ENCODE peak calls at places on chromosomes 6 and 20, in ten cellular contexts. One of them, this sample, is unnamed.

GRCh38 chr20:10784337-10785183 is 110.8 kb upstream of the JAG1 start:
- DNase-seq in heart left ventricle: no peak
- DNase-seq in mammary epithelial cell: no peak
- DNase-seq in kidney epithelial cell: no peak
- DNase-seq in SK-N-SH: no peak
- DNase-seq in CD8-positive, alpha-beta T cell: no peak
- DNase-seq in lower lobe of right lung: no peak
- DNase-seq in neural progenitor cell: no peak
- DNase-seq in cardiac fibroblast: no peak
- DNase-seq in type B pancreatic cell: no peak
- DNase-seq in this sample: no peak

GRCh38 chr6:80163754-80164187 is 57.3 kb downstream of the BCKDHB start:
- DNase-seq in kidney epithelial cell: peak; percentile 47
- DNase-seq in type B pancreatic cell: no peak
- DNase-seq in CD8-positive, alpha-beta T cell: no peak
- DNase-seq in heart left ventricle: no peak
- DNase-seq in cardiac fibroblast: peak; percentile 43
- DNase-seq in SK-N-SH: no peak
- DNase-seq in neural progenitor cell: no peak
- DNase-seq in lower lobe of right lung: no peak
- DNase-seq in mammary epithelial cell: peak; percentile 91
- DNase-seq in this sample: no peak

GRCh38 chr20:57656252-57656820 is 36.1 kb upstream of the ZBP1 start:
- DNase-seq in SK-N-SH: peak; percentile 11
- DNase-seq in lower lobe of right lung: peak; percentile 40
- DNase-seq in CD8-positive, alpha-beta T cell: no peak
- DNase-seq in kidney epithelial cell: no peak
- DNase-seq in cardiac fibroblast: no peak
- DNase-seq in mammary epithelial cell: no peak
- DNase-seq in heart left ventricle: peak; percentile 27
- DNase-seq in neural progenitor cell: no peak
- DNase-seq in type B pancreatic cell: peak; percentile 55
- DNase-seq in this sample: peak; percentile 81

GRCh38 chr6:169326067-169326799 is 72.6 kb upstream of the THBS2 start:
- DNase-seq in lower lobe of right lung: no peak
- DNase-seq in CD8-positive, alpha-beta T cell: no peak
- DNase-seq in type B pancreatic cell: no peak
- DNase-seq in heart left ventricle: no peak
- DNase-seq in kidney epithelial cell: no peak
- DNase-seq in mammary epithelial cell: peak; percentile 52
- DNase-seq in neural progenitor cell: peak; percentile 69
- DNase-seq in SK-N-SH: peak; percentile 33
- DNase-seq in cardiac fibroblast: peak; percentile 62
- DNase-seq in this sample: no peak

GRCh38 chr6:104855507-104855906 is 4.2 kb downstream of the HACE1 start:
- DNase-seq in lower lobe of right lung: no peak
- DNase-seq in CD8-positive, alpha-beta T cell: no peak
- DNase-seq in neural progenitor cell: no peak
- DNase-seq in kidney epithelial cell: no peak
- DNase-seq in cardiac fibroblast: peak; percentile 13
- DNase-seq in type B pancreatic cell: no peak
- DNase-seq in mammary epithelial cell: peak; percentile 26
- DNase-seq in heart left ventricle: no peak
- DNase-seq in SK-N-SH: no peak
- DNase-seq in this sample: no peak

GRCh38 chr6:32945106-32945761 is 4.4 kb upstream of the HLA-DMB start:
- DNase-seq in SK-N-SH: no peak
- DNase-seq in cardiac fibroblast: no peak
- DNase-seq in neural progenitor cell: no peak
- DNase-seq in CD8-positive, alpha-beta T cell: peak; percentile 63
- DNase-seq in mammary epithelial cell: no peak
- DNase-seq in type B pancreatic cell: no peak
- DNase-seq in lower lobe of right lung: no peak
- DNase-seq in heart left ventricle: no peak
- DNase-seq in kidney epithelial cell: no peak
- DNase-seq in this sample: no peak

GRCh38 chr6:95545226-95545625 is 32.1 kb upstream of the MANEA start:
- DNase-seq in neural progenitor cell: no peak
- DNase-seq in lower lobe of right lung: no peak
- DNase-seq in type B pancreatic cell: no peak
- DNase-seq in heart left ventricle: peak; percentile 22
- DNase-seq in SK-N-SH: no peak
- DNase-seq in mammary epithelial cell: no peak
- DNase-seq in kidney epithelial cell: no peak
- DNase-seq in CD8-positive, alpha-beta T cell: no peak
- DNase-seq in cardiac fibroblast: peak; percentile 51
- DNase-seq in this sample: no peak

GRCh38 chr20:35821807-35822242 is 50.0 kb downstream of the PHF20 start:
- DNase-seq in mammary epithelial cell: peak; percentile 32
- DNase-seq in kidney epithelial cell: no peak
- DNase-seq in lower lobe of right lung: no peak
- DNase-seq in heart left ventricle: no peak
- DNase-seq in cardiac fibroblast: peak; percentile 65
- DNase-seq in type B pancreatic cell: no peak
- DNase-seq in SK-N-SH: no peak
- DNase-seq in CD8-positive, alpha-beta T cell: no peak
- DNase-seq in neural progenitor cell: no peak
- DNase-seq in this sample: no peak

GRCh38 chr6:167791036-167791779 is 35.5 kb upstream of the AFDN start:
- DNase-seq in cardiac fibroblast: peak; percentile 26
- DNase-seq in kidney epithelial cell: peak; percentile 23
- DNase-seq in neural progenitor cell: no peak
- DNase-seq in SK-N-SH: no peak
- DNase-seq in type B pancreatic cell: peak; percentile 54
- DNase-seq in heart left ventricle: no peak
- DNase-seq in mammary epithelial cell: peak; percentile 71
- DNase-seq in lower lobe of right lung: no peak
- DNase-seq in CD8-positive, alpha-beta T cell: no peak
- DNase-seq in this sample: peak; percentile 72

GRCh38 chr20:1802385-1803215 is 92.6 kb upstream of the SIRPA start:
- DNase-seq in neural progenitor cell: peak; percentile 90
- DNase-seq in type B pancreatic cell: peak; percentile 72
- DNase-seq in SK-N-SH: peak; percentile 87
- DNase-seq in CD8-positive, alpha-beta T cell: peak; percentile 33
- DNase-seq in heart left ventricle: peak; percentile 71
- DNase-seq in cardiac fibroblast: peak; percentile 79
- DNase-seq in mammary epithelial cell: peak; percentile 52
- DNase-seq in kidney epithelial cell: no peak
- DNase-seq in lower lobe of right lung: peak; percentile 84
- DNase-seq in this sample: peak; percentile 84

GRCh38 chr6:14661188-14661587 is 543.6 kb downstream of the CD83 start:
- DNase-seq in cardiac fibroblast: no peak
- DNase-seq in neural progenitor cell: no peak
- DNase-seq in SK-N-SH: no peak
- DNase-seq in mammary epithelial cell: peak; percentile 25
- DNase-seq in heart left ventricle: no peak
- DNase-seq in lower lobe of right lung: no peak
- DNase-seq in kidney epithelial cell: no peak
- DNase-seq in type B pancreatic cell: no peak
- DNase-seq in CD8-positive, alpha-beta T cell: peak; percentile 53
- DNase-seq in this sample: no peak

GRCh38 chr6:44086931-44087574 is 40.2 kb downstream of the MRPL14 start:
- DNase-seq in CD8-positive, alpha-beta T cell: no peak
- DNase-seq in mammary epithelial cell: no peak
- DNase-seq in lower lobe of right lung: peak; percentile 71
- DNase-seq in heart left ventricle: peak; percentile 67
- DNase-seq in type B pancreatic cell: no peak
- DNase-seq in cardiac fibroblast: peak; percentile 52
- DNase-seq in neural progenitor cell: no peak
- DNase-seq in kidney epithelial cell: no peak
- DNase-seq in SK-N-SH: peak; percentile 80
- DNase-seq in this sample: no peak

GRCh38 chr20:62557425-62557824 is 81.6 kb upstream of the GATA5 start:
- DNase-seq in type B pancreatic cell: no peak
- DNase-seq in neural progenitor cell: no peak
- DNase-seq in heart left ventricle: no peak
- DNase-seq in kidney epithelial cell: no peak
- DNase-seq in cardiac fibroblast: no peak
- DNase-seq in lower lobe of right lung: no peak
- DNase-seq in mammary epithelial cell: peak; percentile 12
- DNase-seq in SK-N-SH: no peak
- DNase-seq in CD8-positive, alpha-beta T cell: no peak
- DNase-seq in this sample: no peak

GRCh38 chr6:89311853-89312531 is 3.1 kb downstream of the GABRR2 start:
- DNase-seq in cardiac fibroblast: peak; percentile 88
- DNase-seq in kidney epithelial cell: no peak
- DNase-seq in CD8-positive, alpha-beta T cell: no peak
- DNase-seq in SK-N-SH: no peak
- DNase-seq in mammary epithelial cell: no peak
- DNase-seq in heart left ventricle: peak; percentile 68
- DNase-seq in neural progenitor cell: peak; percentile 83
- DNase-seq in lower lobe of right lung: peak; percentile 78
- DNase-seq in type B pancreatic cell: no peak
- DNase-seq in this sample: no peak

GRCh38 chr6:22737331-22737730 is 168.0 kb downstream of the HDGFL1 start:
- DNase-seq in mammary epithelial cell: peak; percentile 17
- DNase-seq in neural progenitor cell: peak; percentile 79
- DNase-seq in heart left ventricle: peak; percentile 57
- DNase-seq in kidney epithelial cell: no peak
- DNase-seq in cardiac fibroblast: peak; percentile 62
- DNase-seq in type B pancreatic cell: peak; percentile 67
- DNase-seq in CD8-positive, alpha-beta T cell: no peak
- DNase-seq in SK-N-SH: no peak
- DNase-seq in lower lobe of right lung: no peak
- DNase-seq in this sample: no peak

GRCh38 chr6:154448448-154449096 is 61.9 kb downstream of the CNKSR3 start:
- DNase-seq in CD8-positive, alpha-beta T cell: no peak
- DNase-seq in lower lobe of right lung: no peak
- DNase-seq in neural progenitor cell: no peak
- DNase-seq in mammary epithelial cell: no peak
- DNase-seq in type B pancreatic cell: no peak
- DNase-seq in cardiac fibroblast: peak; percentile 81
- DNase-seq in kidney epithelial cell: no peak
- DNase-seq in heart left ventricle: no peak
- DNase-seq in SK-N-SH: peak; percentile 78
- DNase-seq in this sample: no peak
- TF ChIP-seq CTCF in CD8-positive, alpha-beta T cell: no peak
- TF ChIP-seq CTCF in lower lobe of right lung: peak; percentile 22
- TF ChIP-seq CTCF in neural progenitor cell: peak; percentile 13
- TF ChIP-seq CTCF in mammary epithelial cell: no peak
- TF ChIP-seq CTCF in type B pancreatic cell: peak; percentile 67
- TF ChIP-seq CTCF in cardiac fibroblast: peak; percentile 27
- TF ChIP-seq CTCF in kidney epithelial cell: no peak
- TF ChIP-seq CTCF in heart left ventricle: peak; percentile 27
- TF ChIP-seq CTCF in SK-N-SH: peak; percentile 46
- TF ChIP-seq CTCF in this sample: no peak

DNA sequence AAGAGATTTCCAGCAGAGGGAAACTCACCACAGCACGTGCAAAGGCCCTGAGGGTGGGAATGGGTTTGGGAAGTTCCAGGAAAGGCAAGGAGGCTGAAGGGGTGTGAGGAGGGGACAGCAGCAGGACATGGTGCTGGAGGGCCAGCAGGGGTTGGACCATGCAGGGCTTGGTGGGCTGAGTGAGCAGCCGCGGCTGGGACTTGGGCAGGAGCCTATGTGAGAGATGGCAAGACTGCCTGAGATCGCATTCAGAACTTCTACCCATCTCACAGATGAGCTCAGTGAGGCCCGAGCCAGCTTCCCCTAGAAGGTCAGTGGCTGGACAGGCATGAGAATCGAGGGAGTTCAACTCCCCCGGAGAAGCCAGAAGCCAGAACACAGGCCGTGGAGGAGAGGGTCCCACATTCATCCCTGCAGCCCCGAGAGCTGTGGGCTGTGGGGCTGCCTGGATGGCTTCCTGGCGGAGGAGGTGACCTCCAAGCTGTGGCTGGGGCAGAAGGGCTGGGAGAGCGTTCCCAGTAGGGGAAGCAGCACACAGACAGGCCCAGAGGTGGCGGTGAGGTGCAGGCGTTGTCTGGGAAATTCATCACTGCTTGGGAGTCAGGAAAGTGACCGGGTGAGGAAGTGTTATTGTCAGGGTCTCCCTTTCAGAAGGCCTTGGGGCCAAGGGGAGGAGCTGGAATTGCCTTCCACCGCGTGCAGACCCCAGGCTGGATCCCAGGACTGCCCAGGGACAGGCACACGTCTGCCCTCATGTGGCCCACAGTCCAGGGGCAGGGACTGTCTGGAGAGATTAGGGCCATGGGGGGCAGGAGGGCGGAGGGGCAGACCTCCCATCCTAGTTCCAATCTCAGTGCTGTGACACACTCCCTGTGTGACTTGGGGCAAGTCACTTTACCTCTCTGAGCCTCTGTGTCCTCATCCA is 103.8 kb downstream of the CEBPB start:
- DNase-seq in kidney epithelial cell: no peak
- DNase-seq in CD8-positive, alpha-beta T cell: no peak
- DNase-seq in cardiac fibroblast: peak; percentile 20
- DNase-seq in mammary epithelial cell: no peak
- DNase-seq in SK-N-SH: no peak
- DNase-seq in neural progenitor cell: no peak
- DNase-seq in lower lobe of right lung: no peak
- DNase-seq in heart left ventricle: peak; percentile 26
- DNase-seq in type B pancreatic cell: no peak
- DNase-seq in this sample: no peak
- TF ChIP-seq CTCF in kidney epithelial cell: no peak
- TF ChIP-seq CTCF in CD8-positive, alpha-beta T cell: no peak
- TF ChIP-seq CTCF in cardiac fibroblast: no peak
- TF ChIP-seq CTCF in mammary epithelial cell: no peak
- TF ChIP-seq CTCF in SK-N-SH: no peak
- TF ChIP-seq CTCF in neural progenitor cell: no peak
- TF ChIP-seq CTCF in lower lobe of right lung: no peak
- TF ChIP-seq CTCF in heart left ventricle: no peak
- TF ChIP-seq CTCF in type B pancreatic cell: no peak
- TF ChIP-seq CTCF in this sample: peak; percentile 8

GRCh38 chr6:20483902-20484497 is 50.3 kb upstream of the CDKAL1 start:
- DNase-seq in cardiac fibroblast: peak; percentile 54
- DNase-seq in mammary epithelial cell: no peak
- DNase-seq in kidney epithelial cell: no peak
- DNase-seq in CD8-positive, alpha-beta T cell: no peak
- DNase-seq in SK-N-SH: no peak
- DNase-seq in type B pancreatic cell: no peak
- DNase-seq in neural progenitor cell: peak; percentile 78
- DNase-seq in lower lobe of right lung: no peak
- DNase-seq in heart left ventricle: no peak
- DNase-seq in this sample: no peak
- TF ChIP-seq CTCF in cardiac fibroblast: no peak
- TF ChIP-seq CTCF in mammary epithelial cell: no peak
- TF ChIP-seq CTCF in kidney epithelial cell: no peak
- TF ChIP-seq CTCF in CD8-positive, alpha-beta T cell: no peak
- TF ChIP-seq CTCF in SK-N-SH: no peak
- TF ChIP-seq CTCF in type B pancreatic cell: no peak
- TF ChIP-seq CTCF in neural progenitor cell: peak; percentile 27
- TF ChIP-seq CTCF in lower lobe of right lung: no peak
- TF ChIP-seq CTCF in heart left ventricle: no peak
- TF ChIP-seq CTCF in this sample: no peak

DNA sequence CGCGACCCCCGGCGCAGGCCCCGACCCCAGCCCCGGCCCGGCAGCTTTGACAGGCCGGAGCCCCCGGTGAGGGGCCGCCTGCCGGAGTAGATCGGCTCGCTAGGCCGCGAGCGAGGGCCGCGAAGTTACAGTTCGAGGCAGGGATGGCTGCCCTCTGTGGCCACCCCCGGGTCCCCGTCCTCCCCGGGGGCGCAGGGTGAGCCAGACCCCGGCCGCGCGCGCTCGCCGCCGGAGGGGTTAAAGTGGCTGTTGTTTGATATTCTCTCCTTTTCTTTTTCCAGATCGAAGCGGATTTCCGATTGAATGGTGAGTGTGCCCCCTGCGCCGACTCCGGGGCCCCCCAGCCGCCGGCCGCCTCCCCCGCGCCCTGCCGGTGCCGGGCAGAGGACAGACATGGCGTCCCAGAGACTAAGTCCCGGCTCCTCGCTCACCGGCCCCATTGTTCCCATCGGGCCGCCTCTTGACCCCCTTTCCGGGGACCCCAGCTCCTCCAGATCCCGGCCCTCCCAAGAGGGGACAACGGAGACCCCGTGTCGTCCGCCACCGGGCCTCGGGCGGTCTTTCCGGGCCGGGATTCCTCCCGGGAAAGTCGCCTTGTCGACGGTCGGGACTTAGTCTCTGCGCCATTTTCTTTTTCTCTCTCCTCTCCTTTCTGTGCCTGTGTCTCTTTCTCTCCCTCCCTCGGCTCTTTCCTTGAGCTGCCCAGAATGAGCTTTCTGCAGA is 689 bp downstream of the TOP1 start:
- DNase-seq in SK-N-SH: peak; percentile 68
- DNase-seq in type B pancreatic cell: peak; percentile 74
- DNase-seq in heart left ventricle: peak; percentile 36
- DNase-seq in cardiac fibroblast: peak; percentile 20
- DNase-seq in neural progenitor cell: peak; percentile 53
- DNase-seq in mammary epithelial cell: no peak
- DNase-seq in CD8-positive, alpha-beta T cell: peak; percentile 22
- DNase-seq in lower lobe of right lung: peak; percentile 56
- DNase-seq in kidney epithelial cell: no peak
- DNase-seq in this sample: no peak
- TF ChIP-seq CTCF in SK-N-SH: no peak
- TF ChIP-seq CTCF in type B pancreatic cell: no peak
- TF ChIP-seq CTCF in heart left ventricle: no peak
- TF ChIP-seq CTCF in cardiac fibroblast: no peak
- TF ChIP-seq CTCF in neural progenitor cell: no peak
- TF ChIP-seq CTCF in mammary epithelial cell: no peak
- TF ChIP-seq CTCF in CD8-positive, alpha-beta T cell: no peak
- TF ChIP-seq CTCF in lower lobe of right lung: no peak
- TF ChIP-seq CTCF in kidney epithelial cell: no peak
- TF ChIP-seq CTCF in this sample: no peak

This sample was measured in osteocyte.